ENCODE peak calls at places on chromosomes 3 and 15, in nine cellular contexts. H is pancreas, Z is mucosa of descending colon, D is heart left ventricle, K is H9, J is foreskin fibroblast, A is nephron progenitor cell, Q is adrenal gland, X is mesothelial cell of epicardium. Y is an unnamed sample.

GRCh38 chr3:58111513-58112184 is 99.1 kb downstream of the DNASE1L3 start:
- DNase-seq in K (no peak), H (peak), D (no peak), J (no peak), Q (no peak), A (no peak), X (peak), Z (peak), Y (no peak)

GRCh38 chr3:169295126-169295525 is 368.4 kb downstream of the MECOM start:
- DNase-seq in K (no peak), J (peak), D (no peak), Q (no peak), A (no peak), H (no peak), Z (peak), X (no peak), Y (no peak)

GRCh38 chr3:30873667-30874066 is 20.8 kb downstream of the GADL1 start:
- DNase-seq in K (no peak), Q (no peak), A (no peak), D (no peak), H (no peak), J (peak), Z (no peak), X (no peak), Y (no peak)

GRCh38 chr3:14699643-14700042 is 24.7 kb downstream of the C3orf20 start:
- DNase-seq in H (no peak), X (no peak), A (no peak), K (no peak), D (peak), Z (no peak), Q (no peak), J (no peak), Y (no peak)

GRCh38 chr15:98177950-98178848 is 217.7 kb downstream of the ARRDC4 start:
- DNase-seq in X (no peak), Z (no peak), H (peak), Q (peak), D (no peak), J (peak), K (peak), A (peak), Y (no peak)

GRCh38 chr3:21750831-21751391 is at the start of gene ZNF385D:
- DNase-seq in Z (no peak), X (peak), A (peak), H (no peak), K (peak), J (peak), Q (peak), D (peak), Y (no peak)

GRCh38 chr3:158845748-158846350 is 44.0 kb downstream of the MFSD1 start:
- DNase-seq in Q (no peak), J (peak), X (no peak), Z (no peak), K (no peak), A (peak), D (no peak), H (peak), Y (no peak)

GRCh38 chr3:9815986-9816385 is 5.9 kb downstream of the TTLL3 start:
- DNase-seq in J (no peak), Z (no peak), H (no peak), D (peak), Q (no peak), K (no peak), X (no peak), A (no peak), Y (no peak)

GRCh38 chr3:13544951-13545651 is 3.8 kb upstream of the FBLN2 start:
- DNase-seq in K (peak), J (no peak), A (no peak), Z (no peak), Q (no peak), H (no peak), X (no peak), D (no peak), Y (no peak)

GRCh38 chr3:157101470-157101869 is 58.5 kb downstream of the CCNL1 start:
- DNase-seq in H (no peak), K (no peak), D (no peak), X (no peak), Q (no peak), J (no peak), A (no peak), Z (no peak), Y (no peak)

GRCh38 chr15:94670436-94671034 is 439.2 kb downstream of the MCTP2 start:
- DNase-seq in J (peak), Z (no peak), A (no peak), X (no peak), D (no peak), K (no peak), Q (no peak), H (no peak), Y (no peak)

GRCh38 chr3:196969660-196970546 is 1.3 kb upstream of the PIGZ start:
- DNase-seq in A (peak), H (peak), X (peak), K (peak), Q (peak), D (peak), Z (peak), J (peak), Y (no peak)

GRCh38 chr15:99174567-99174966 is 69.7 kb downstream of the SYNM start:
- DNase-seq in J (no peak), X (no peak), Z (no peak), Q (no peak), H (no peak), D (peak), A (no peak), K (no peak), Y (no peak)

GRCh38 chr3:95511915-95512314 is 1302.5 kb upstream of the EPHA6 start:
- DNase-seq in H (no peak), X (no peak), J (no peak), D (no peak), Z (no peak), K (no peak), A (no peak), Q (no peak), Y (no peak)

GRCh38 chr3:23992051-23992628 is 47.1 kb downstream of the NR1D2 start:
- DNase-seq in H (no peak), A (no peak), D (no peak), K (no peak), Z (no peak), Q (no peak), J (peak), X (no peak), Y (no peak)

GRCh38 chr15:62607643-62608042 is 434.9 kb upstream of the TPM1 start:
- DNase-seq in K (no peak), Q (no peak), X (no peak), H (no peak), J (peak), Z (no peak), D (no peak), A (no peak), Y (no peak)

GRCh38 chr3:195213639-195214315 is 57.2 kb downstream of the XXYLT1 start:
- DNase-seq in A (no peak), Z (no peak), X (no peak), H (no peak), J (peak), Q (peak), K (no peak), D (no peak), Y (no peak)

GRCh38 chr3:149968216-149968615 is 2.5 kb downstream of the PFN2 start:
- DNase-seq in D (no peak), H (no peak), Q (no peak), Z (no peak), X (no peak), J (peak), K (no peak), A (no peak), Y (no peak)

GRCh38 chr15:42106278-42106677 is 11.9 kb upstream of the PLA2G4D start:
- DNase-seq in J (no peak), Z (no peak), K (no peak), D (no peak), H (no peak), X (no peak), Q (no peak), A (no peak), Y (no peak)

DNA sequence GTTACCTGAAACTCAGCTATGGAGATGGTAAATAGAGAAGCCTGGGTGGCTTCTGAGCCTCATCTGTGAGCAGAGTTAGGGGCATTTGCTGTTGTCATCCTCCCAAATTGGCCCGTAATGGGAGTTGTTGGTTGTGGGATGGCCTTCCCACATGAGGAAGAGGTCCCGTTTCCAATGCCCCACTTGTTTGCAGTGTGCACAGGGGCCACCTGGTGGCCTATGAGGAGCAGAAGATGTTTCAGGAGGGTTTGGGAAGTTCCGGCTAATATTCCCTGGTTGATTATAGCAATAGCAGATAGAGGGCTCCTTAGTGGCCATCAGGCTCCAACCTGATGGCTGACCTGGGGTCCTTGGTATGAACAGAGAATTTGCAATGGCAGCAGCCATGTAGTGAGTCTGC is 1546.5 kb downstream of the OTOL1 start:
- DNase-seq in K (no peak), A (no peak), Z (no peak), D (no peak), X (no peak), Q (no peak), J (peak), H (no peak), Y (no peak)
- TF ChIP-seq CTCF in K (peak), A (no peak), Z (no peak), D (no peak), X (no peak), Q (no peak), J (peak), H (no peak), Y (no peak)

GRCh38 chr15:39887211-39887610 is 32.9 kb downstream of the GPR176 start:
- DNase-seq in Z (no peak), J (no peak), A (no peak), D (no peak), K (peak), X (no peak), Q (no peak), H (no peak), Y (no peak)
- TF ChIP-seq CTCF in Z (no peak), J (no peak), A (no peak), D (no peak), K (no peak), X (no peak), Q (no peak), H (no peak), Y (no peak)

GRCh38 chr15:83380682-83381081 is 66.5 kb upstream of the SH3GL3 start:
- DNase-seq in H (peak), K (peak), X (no peak), Z (peak), Q (no peak), A (peak), D (peak), J (peak), Y (no peak)
- TF ChIP-seq CTCF in H (peak), K (no peak), X (no peak), Z (no peak), Q (peak), A (peak), D (peak), J (peak), Y (no peak)

GRCh38 chr3:141235661-141236171 is 4.1 kb downstream of the PXYLP1 start:
- DNase-seq in H (peak), D (no peak), J (peak), Q (peak), X (no peak), A (no peak), K (no peak), Z (peak), Y (no peak)
- TF ChIP-seq CTCF in H (no peak), D (no peak), J (no peak), Q (no peak), X (no peak), A (no peak), K (peak), Z (no peak), Y (no peak)

GRCh38 chr15:31811641-31812040 is 218.7 kb upstream of the CHRNA7 start:
- DNase-seq in A (no peak), D (no peak), K (no peak), J (no peak), X (no peak), Q (no peak), H (no peak), Z (no peak), Y (no peak)
- TF ChIP-seq CTCF in A (no peak), D (no peak), K (no peak), J (no peak), X (no peak), Q (no peak), H (no peak), Z (no peak), Y (no peak)

GRCh38 chr15:23039151-23039916 is at the start of gene TUBGCP5:
- DNase-seq in H (peak), X (peak), D (peak), J (peak), Z (peak), K (peak), Q (peak), A (peak), Y (peak)
- TF ChIP-seq CTCF in H (peak), X (no peak), D (peak), J (no peak), Z (peak), K (peak), Q (peak), A (peak), Y (no peak)

DNA sequence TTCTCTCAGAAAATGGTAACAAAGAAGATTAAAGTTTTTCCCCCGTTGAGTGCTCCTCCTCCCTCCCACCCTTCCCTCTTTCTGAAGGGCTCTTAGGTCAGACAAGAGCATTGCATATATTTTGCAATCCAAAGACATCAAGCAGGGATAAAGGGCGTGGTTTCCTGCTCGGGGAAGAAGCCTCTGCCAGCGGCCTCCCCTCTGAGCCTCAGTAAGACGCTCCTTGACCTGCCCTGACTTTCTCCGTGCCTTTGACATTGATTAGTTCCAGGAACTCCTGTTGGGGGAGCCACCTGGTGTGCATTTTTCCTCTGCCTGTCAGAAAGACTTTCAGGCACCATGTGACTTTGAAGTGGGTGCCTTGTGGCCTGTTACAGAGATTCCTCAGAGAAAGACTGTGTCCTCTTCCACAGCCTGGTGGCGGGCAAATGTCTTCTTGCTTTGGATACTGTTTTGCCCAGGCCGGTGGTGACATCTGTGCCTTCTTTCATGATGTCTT is 87.2 kb upstream of the TBL1XR1 start:
- DNase-seq in J (peak), K (peak), Z (peak), D (peak), X (no peak), H (peak), Q (peak), A (no peak), Y (no peak)
- TF ChIP-seq CTCF in J (no peak), K (peak), Z (no peak), D (no peak), X (no peak), H (no peak), Q (no peak), A (no peak), Y (no peak)

Y was measured in omental fat pad.